ENCODE peak calls at places on chromosomes 11 and 22, in seven cellular contexts. N is lower lobe of right lung, L is upper lobe of right lung, T is Peyer's patch, D is astrocyte of the spinal cord, M is body of pancreas, W is PC-3. E is an unnamed sample.

GRCh38 chr11:74641289-74641688 is 48.9 kb downstream of the POLD3 start:
- DNase-seq in M (peak; percentile 8), N (no peak), L (no peak), T (no peak), W (no peak), D (no peak), E (no peak)

GRCh38 chr11:114400222-114400973 is at the start of the genes C11orf71 and RBM7:
- DNase-seq in M (peak; percentile 98), D (peak; percentile 99), W (peak; percentile 100), N (peak; percentile 99), T (peak; percentile 99), L (peak; percentile 99), E (peak; percentile 99)

GRCh38 chr11:111939836-111940604 is 2.9 kb downstream of the DIXDC1 start:
- DNase-seq in W (peak; percentile 59), L (no peak), M (no peak), D (peak; percentile 90), N (no peak), T (no peak), E (no peak)

GRCh38 chr11:35873721-35874120 is 70.1 kb upstream of the LDLRAD3 start:
- DNase-seq in L (no peak), W (peak; percentile 82), M (peak; percentile 84), D (no peak), T (no peak), N (no peak), E (no peak)

GRCh38 chr11:47913569-47914244 is 65.6 kb upstream of the NUP160 start:
- DNase-seq in W (no peak), D (no peak), L (no peak), T (no peak), N (no peak), M (no peak), E (no peak)

GRCh38 chr11:10454506-10454901 is 560 bp upstream of the AMPD3 start:
- DNase-seq in D (no peak), M (no peak), T (no peak), W (no peak), N (no peak), L (no peak), E (no peak)

GRCh38 chr11:63866211-63866610 is 27.3 kb downstream of the MARK2 start:
- DNase-seq in T (peak; percentile 88), M (peak; percentile 88), N (peak; percentile 79), D (peak; percentile 54), L (peak; percentile 71), W (peak; percentile 42), E (peak; percentile 64)

GRCh38 chr11:131504199-131504949 is 134.0 kb downstream of the NTM start:
- DNase-seq in T (no peak), W (peak; percentile 29), M (peak; percentile 9), N (no peak), D (no peak), L (no peak), E (no peak)

GRCh38 chr11:88521354-88522310 is 184.1 kb upstream of the CTSC start:
- DNase-seq in T (no peak), N (no peak), M (no peak), W (no peak), D (peak; percentile 50), L (no peak), E (no peak)

GRCh38 chr11:62649486-62649885 is 3.1 kb upstream of the GANAB start:
- DNase-seq in D (no peak), N (no peak), T (no peak), M (no peak), W (no peak), L (no peak), E (no peak)

GRCh38 chr11:66126808-66127555 is 56.9 kb downstream of the PACS1 start:
- DNase-seq in D (peak; percentile 71), N (peak; percentile 50), T (peak; percentile 82), W (no peak), M (peak; percentile 59), L (peak; percentile 68), E (no peak)

GRCh38 chr11:3165152-3165705 is at the start of gene OSBPL5:
- DNase-seq in D (peak; percentile 62), M (peak; percentile 76), N (peak; percentile 83), L (peak; percentile 89), T (peak; percentile 77), W (peak; percentile 69), E (peak; percentile 67)

DNA sequence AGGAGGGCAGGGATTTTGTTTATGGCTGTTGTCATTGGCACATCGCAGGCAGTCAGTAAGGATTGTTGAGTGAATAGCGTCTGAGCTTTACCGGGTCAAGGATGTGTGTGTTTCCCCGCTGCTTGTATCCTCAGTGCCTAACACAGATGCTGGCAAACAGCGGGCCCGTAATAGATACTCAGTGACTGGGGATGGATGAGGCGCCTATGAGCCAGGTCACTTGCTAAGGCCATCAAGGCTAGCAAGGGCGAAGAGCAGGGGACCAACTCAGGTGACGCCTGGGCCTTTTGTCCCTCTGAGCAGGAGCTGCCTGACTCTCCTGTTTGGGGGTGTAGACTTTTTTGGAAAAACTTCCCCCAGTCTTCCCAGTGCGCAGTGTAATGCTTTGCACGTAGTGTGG is 118.1 kb downstream of the HIPK3 start:
- DNase-seq in M (no peak), D (no peak), T (no peak), W (no peak), N (no peak), L (no peak), E (no peak)
- H3K4me3 ChIP-seq in M (no peak overlapping the region), D (peak overlapping the region; percentile 64), T (no peak overlapping the region), W (peak overlapping the region; percentile 70), N (peak overlapping the region; percentile 33), L (no peak overlapping the region), E (no peak overlapping the region)

GRCh38 chr22:35630891-35631290 is 13.8 kb upstream of the MB start:
- DNase-seq in D (no peak), W (no peak), M (no peak), T (no peak), L (peak; percentile 34), N (no peak), E (no peak)

GRCh38 chr22:35631597-35631996 is 14.5 kb upstream of the MB start:
- DNase-seq in W (peak; percentile 34), N (peak; percentile 64), L (peak; percentile 73), M (peak; percentile 62), D (peak; percentile 36), T (peak; percentile 82), E (no peak)

GRCh38 chr22:35630387-35630793 is 13.3 kb upstream of the MB start:
- DNase-seq in W (peak; percentile 68), D (peak; percentile 45), M (no peak), N (no peak), T (no peak), L (peak; percentile 52), E (no peak)

GRCh38 chr22:35628732-35629131 is 11.6 kb upstream of the MB start:
- DNase-seq in L (no peak), N (no peak), W (no peak), T (no peak), D (no peak), M (no peak), E (no peak)

DNA sequence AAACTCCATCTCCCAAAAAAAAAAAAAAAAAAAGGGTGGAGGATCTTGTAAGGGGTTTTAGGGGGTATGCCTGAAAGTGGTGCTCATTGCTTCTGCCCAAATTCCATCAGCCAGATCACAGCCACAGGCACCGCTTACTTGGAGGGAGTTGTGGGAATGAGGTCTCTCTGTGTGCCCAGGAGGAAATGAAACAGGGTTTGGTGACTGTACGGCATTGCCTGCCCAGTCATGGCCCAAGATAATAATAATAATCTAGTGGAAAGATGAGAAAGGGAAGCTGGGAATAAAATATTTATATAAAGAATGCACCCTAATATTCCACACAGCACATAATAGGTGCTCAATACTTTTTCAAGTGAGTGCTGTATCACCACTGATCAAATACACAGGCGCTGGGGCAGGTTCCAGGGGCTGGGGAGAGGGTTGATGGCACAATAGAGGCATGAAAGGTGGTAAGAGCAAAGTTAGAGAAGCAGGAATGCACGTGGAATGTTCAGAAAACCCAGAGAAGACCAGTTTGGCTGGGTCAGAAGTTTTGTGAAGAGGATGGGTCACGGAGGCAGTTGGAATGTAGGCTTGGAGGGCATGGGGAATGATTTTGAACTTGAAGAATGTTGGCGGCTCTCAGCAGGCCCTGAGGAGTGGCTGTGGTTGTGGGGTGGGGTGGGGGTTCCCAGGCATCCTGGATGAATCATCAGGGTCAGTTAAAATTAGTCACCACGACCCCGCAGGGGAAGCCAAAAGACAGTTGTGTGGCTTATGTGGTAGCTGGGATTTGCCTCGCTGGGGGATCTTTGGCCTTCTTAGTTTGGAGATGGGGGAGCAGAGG is 12.5 kb upstream of the MB start:
- DNase-seq in N (peak; percentile 63), W (peak; percentile 97), M (peak; percentile 71), L (peak; percentile 66), T (peak; percentile 76), D (peak; percentile 98), E (no peak)
- H3K4me3 ChIP-seq in N (no peak overlapping the region), W (peak overlapping the region; percentile 18), M (no peak overlapping the region), L (no peak overlapping the region), T (no peak overlapping the region), D (no peak overlapping the region), E (no peak overlapping the region)

DNA sequence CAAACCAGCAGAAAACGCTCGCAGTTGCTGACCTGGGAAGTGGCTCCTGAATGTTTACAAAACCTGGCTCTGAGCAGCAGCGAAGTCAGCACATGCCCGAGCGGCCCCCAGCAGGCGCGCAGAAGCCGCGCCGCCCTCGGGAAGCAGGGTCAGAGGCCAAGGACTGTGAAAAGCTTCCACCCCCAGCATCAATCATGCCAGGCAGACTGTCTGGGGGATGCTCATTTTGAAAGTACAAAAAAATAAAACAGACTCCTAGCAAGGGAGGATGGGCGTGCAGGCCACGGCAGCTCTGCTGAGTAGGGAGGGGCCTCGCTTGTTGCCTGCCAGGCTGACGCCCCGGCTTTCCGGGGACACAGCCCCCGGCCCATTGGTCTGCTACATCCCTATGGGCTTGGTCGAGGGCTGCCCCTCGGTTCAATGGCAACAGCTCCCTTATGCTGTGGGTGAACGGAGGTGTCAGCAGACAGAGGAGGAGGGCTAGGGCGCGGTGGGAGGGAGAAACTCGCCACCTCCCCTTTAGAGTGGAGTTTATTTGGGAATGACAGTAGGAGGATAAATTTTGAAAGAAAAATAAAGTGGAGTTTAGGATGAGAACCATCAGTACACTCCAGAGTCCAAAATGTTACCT is 37.7 kb upstream of the GNB1L start:
- DNase-seq in M (no peak), W (no peak), N (no peak), D (peak; percentile 46), T (no peak), L (no peak), E (no peak)
- H3K4me3 ChIP-seq in M (no peak overlapping the region), W (peak overlapping the region; percentile 22), N (peak overlapping the region; percentile 16), D (no peak overlapping the region), T (peak overlapping the region; percentile 28), L (peak overlapping the region; percentile 8), E (no peak overlapping the region)

GRCh38 chr22:49929553-49929979 is 11.1 kb downstream of the CRELD2 start:
- DNase-seq in N (peak; percentile 80), T (peak; percentile 88), M (no peak), D (no peak), L (peak; percentile 86), W (peak; percentile 62), E (peak; percentile 76)
- H3K4me3 ChIP-seq in N (no peak overlapping the region), T (no peak overlapping the region), M (no peak overlapping the region), D (no peak overlapping the region), L (no peak overlapping the region), W (peak overlapping the region; percentile 53), E (no peak overlapping the region)

DNA sequence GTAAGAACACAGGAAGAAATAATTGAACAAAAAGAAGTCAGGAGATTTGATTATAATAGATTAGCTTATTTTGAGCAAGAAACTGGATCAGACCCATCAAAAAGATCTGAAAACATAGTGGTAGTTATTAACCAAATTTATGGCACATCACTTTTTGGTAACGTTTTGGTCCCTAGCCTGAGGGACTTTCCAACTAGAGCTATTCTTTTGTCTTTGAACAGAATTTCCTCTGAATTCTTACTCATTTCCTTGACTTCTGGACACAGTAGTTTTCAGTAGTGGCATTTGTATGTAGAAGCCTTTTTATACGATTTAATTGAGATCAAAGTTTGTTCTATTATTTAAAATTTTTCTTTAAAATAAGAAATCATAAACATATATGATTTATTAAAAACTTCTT is 96.5 kb upstream of the PDGFD start:
- DNase-seq in N (no peak), W (no peak), D (no peak), L (no peak), M (no peak), T (no peak), E (no peak)
- H3K4me3 ChIP-seq in N (no peak overlapping the region), W (no peak overlapping the region), D (no peak overlapping the region), L (no peak overlapping the region), M (no peak overlapping the region), T (no peak overlapping the region), E (no peak overlapping the region)

GRCh38 chr11:8089791-8090510 is 8.9 kb downstream of the TUB start:
- DNase-seq in L (no peak), W (no peak), T (no peak), M (no peak), N (no peak), D (no peak), E (no peak)
- H3K4me3 ChIP-seq in L (no peak overlapping the region), W (no peak overlapping the region), T (no peak overlapping the region), M (no peak overlapping the region), N (no peak overlapping the region), D (no peak overlapping the region), E (no peak overlapping the region)